ENCODE peak calls at places on chromosomes 2 and 18, in seven cellular contexts. C is spleen, T is K562, K is ovary, U is HCT116, P is breast epithelium, N is esophagus squamous epithelium. O is an unnamed sample.

GRCh38 chr2:231614559-231615057 is 21.9 kb downstream of the TEX44 start:
- DNase-seq in C (peak; percentile 85), T (no peak), K (peak; percentile 79), U (no peak), P (no peak), N (no peak), O (no peak)

GRCh38 chr2:221997683-221998082 is 301.1 kb downstream of the PAX3 start:
- DNase-seq in C (no peak), T (no peak), K (no peak), U (no peak), P (no peak), N (no peak), O (no peak)

GRCh38 chr18:400466-400865 is 100.0 kb downstream of the COLEC12 start:
- DNase-seq in C (no peak), T (no peak), K (no peak), U (no peak), P (no peak), N (no peak), O (no peak)

GRCh38 chr2:41602351-41602750 is 445.5 kb upstream of the PKDCC start:
- DNase-seq in C (no peak), T (no peak), K (no peak), U (no peak), P (no peak), N (no peak), O (no peak)

GRCh38 chr2:166361351-166362153 is 14.2 kb downstream of the SCN9A start:
- DNase-seq in C (no peak), T (peak; percentile 23), K (no peak), U (peak; percentile 26), P (no peak), N (no peak), O (no peak)

GRCh38 chr2:128304715-128305554 is 13.7 kb downstream of the HS6ST1 start:
- DNase-seq in C (peak; percentile 73), T (peak; percentile 75), K (peak; percentile 95), U (peak; percentile 72), P (peak; percentile 96), N (no peak), O (peak; percentile 76)

GRCh38 chr2:74824675-74825074 is 9.3 kb upstream of the HK2 start:
- DNase-seq in C (no peak), T (no peak), K (no peak), U (no peak), P (no peak), N (no peak), O (no peak)

GRCh38 chr2:203470371-203470770 is 64.7 kb downstream of the RAPH1 start:
- DNase-seq in C (no peak), T (no peak), K (no peak), U (no peak), P (no peak), N (no peak), O (no peak)

GRCh38 chr2:63047534-63048281 is 2.9 kb upstream of the OTX1 start:
- DNase-seq in C (peak; percentile 83), T (no peak), K (no peak), U (no peak), P (no peak), N (no peak), O (no peak)

GRCh38 chr2:233460726-233461431 is 105.7 kb downstream of the USP40 start:
- DNase-seq in C (peak; percentile 73), T (no peak), K (no peak), U (no peak), P (no peak), N (no peak), O (no peak)

GRCh38 chr2:226772389-226773179 is 27.0 kb downstream of the IRS1 start:
- DNase-seq in C (no peak), T (peak; percentile 39), K (no peak), U (no peak), P (no peak), N (no peak), O (no peak)

GRCh38 chr2:10654069-10654468 is 35.7 kb downstream of the NOL10 start:
- DNase-seq in C (no peak), T (no peak), K (no peak), U (peak; percentile 76), P (no peak), N (no peak), O (no peak)

GRCh38 chr18:76557026-76557575 is 62.1 kb upstream of the ZNF516 start:
- DNase-seq in C (no peak), T (no peak), K (no peak), U (no peak), P (no peak), N (no peak), O (no peak)

DNA sequence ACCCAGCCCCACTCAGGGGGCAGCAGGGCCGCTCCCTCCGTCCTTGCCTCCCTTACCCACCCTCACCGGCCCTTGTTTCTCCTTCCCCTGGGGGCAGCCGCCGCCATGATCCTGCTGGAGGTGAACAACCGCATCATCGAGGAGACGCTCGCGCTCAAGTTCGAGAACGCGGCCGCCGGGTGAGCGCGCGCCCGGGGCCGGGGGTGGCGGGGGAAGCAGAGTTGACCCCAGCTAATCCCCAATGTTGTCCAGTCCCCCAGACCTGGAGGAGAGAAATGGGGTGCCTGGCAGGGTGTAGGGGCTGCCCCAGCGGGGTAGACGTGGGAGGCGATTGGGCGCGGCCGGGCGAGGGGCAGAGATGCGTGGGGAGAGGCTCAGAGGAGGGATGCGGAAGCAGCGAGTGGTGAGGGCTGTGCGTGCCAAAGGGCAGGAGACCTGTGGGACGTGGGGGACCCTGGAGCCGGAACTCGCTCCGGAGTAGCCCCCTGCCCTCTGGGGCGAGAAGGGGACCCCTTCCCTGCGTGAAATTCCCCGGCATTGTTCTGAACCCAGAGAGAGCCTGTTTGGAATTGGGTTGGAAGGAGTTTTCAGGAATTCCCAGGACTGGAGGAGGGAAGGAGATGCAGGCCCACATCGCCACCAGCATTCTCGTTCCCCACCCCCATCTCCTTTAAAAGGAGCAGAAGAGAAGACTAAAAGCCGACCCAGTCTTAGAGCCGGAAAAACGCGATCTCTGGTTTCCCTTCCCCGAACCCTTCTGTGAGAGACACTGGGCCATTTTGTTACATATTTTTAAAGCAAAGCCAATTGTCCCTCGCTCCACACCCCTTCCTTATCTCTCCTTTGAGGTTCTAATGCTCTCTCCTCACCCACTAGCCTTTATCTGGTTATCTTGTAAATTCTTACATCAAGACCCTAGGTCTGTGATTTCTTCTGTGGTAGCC is 649 bp downstream of the ARPC2 start:
- DNase-seq in C (peak; percentile 95), T (peak; percentile 39), K (peak; percentile 51), U (no peak), P (peak; percentile 44), N (peak; percentile 14), O (peak; percentile 38)
- TF ChIP-seq POLR2A in C (no peak), T (no peak), K (no peak), U (no peak), P (no peak), N (no peak), O (peak; percentile 26)

DNA sequence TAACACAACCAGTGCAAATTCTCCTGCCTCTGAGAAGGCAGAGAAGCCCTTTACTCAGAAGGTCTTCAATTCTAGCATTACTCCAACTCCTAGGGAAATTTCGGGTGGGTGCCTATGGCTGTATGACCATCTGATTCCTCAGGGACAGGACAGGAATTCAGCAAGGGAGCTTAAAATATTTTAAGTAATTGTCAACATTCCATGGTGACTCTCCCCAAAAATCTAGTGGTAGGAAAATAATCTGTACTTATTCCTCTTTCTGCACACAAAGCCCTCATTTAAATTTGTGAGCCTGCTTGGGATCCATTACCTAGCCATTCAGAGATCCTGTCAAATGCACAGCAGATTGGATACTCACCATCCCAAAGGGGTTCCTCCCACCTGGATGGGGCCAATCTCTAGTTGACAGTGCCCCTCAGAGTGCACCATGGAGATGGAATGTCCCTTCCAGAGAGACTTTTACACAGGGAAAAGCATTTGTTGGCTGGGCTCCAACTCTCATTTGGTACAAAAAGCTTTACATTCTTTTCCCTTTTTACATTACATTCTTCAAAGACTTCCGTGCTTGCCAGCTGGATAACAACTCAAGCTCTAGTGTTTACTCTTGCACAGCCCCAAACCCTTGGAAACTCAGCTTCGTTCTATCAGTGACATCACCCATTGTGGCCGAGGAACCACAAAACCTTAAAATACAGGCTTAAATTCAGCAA is 3.1 kb upstream of the TMEM150A start:
- DNase-seq in C (no peak), T (no peak), K (no peak), U (no peak), P (no peak), N (no peak), O (no peak)
- TF ChIP-seq POLR2A in C (no peak), T (no peak), K (no peak), U (no peak), P (no peak), N (no peak), O (no peak)

GRCh38 chr2:241315183-241315878 is at the start of gene HDLBP:
- DNase-seq in C (peak; percentile 100), T (peak; percentile 96), K (peak; percentile 100), U (peak; percentile 97), P (peak; percentile 99), N (peak; percentile 94), O (peak; percentile 96)

GRCh38 chr2:241315879-241316700 is at the start of gene SEPTIN2:
- DNase-seq in C (peak; percentile 98), T (peak; percentile 19), K (peak; percentile 77), U (peak; percentile 32), P (peak; percentile 64), N (peak; percentile 72), O (peak; percentile 41)

GRCh38 chr2:241314181-241314932 is 1.1 kb downstream of the HDLBP start:
- DNase-seq in C (no peak), T (no peak), K (no peak), U (peak; percentile 8), P (no peak), N (no peak), O (no peak)

GRCh38 chr2:241316825-241317224 is 1.1 kb downstream of the SEPTIN2 start:
- DNase-seq in C (no peak), T (no peak), K (no peak), U (no peak), P (no peak), N (no peak), O (no peak)

DNA sequence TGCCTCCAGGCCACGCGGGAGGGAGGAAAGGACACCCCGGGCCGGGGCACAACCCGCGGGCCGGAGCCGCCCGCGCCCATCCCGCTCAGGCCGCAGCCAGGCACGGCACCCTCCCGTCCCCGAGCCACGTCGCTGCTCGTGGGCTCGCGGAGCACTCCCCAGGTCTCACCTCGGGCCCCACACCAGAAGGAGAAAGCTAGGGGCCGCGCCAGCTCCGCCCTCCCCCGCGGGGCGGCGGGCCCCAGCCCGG is 614 bp downstream of the HDLBP start:
- DNase-seq in C (no peak), T (no peak), K (no peak), U (no peak), P (no peak), N (no peak), O (no peak)
- TF ChIP-seq POLR2A in C (no peak), T (no peak), K (no peak), U (no peak), P (peak; percentile 49), N (no peak), O (no peak)

DNA sequence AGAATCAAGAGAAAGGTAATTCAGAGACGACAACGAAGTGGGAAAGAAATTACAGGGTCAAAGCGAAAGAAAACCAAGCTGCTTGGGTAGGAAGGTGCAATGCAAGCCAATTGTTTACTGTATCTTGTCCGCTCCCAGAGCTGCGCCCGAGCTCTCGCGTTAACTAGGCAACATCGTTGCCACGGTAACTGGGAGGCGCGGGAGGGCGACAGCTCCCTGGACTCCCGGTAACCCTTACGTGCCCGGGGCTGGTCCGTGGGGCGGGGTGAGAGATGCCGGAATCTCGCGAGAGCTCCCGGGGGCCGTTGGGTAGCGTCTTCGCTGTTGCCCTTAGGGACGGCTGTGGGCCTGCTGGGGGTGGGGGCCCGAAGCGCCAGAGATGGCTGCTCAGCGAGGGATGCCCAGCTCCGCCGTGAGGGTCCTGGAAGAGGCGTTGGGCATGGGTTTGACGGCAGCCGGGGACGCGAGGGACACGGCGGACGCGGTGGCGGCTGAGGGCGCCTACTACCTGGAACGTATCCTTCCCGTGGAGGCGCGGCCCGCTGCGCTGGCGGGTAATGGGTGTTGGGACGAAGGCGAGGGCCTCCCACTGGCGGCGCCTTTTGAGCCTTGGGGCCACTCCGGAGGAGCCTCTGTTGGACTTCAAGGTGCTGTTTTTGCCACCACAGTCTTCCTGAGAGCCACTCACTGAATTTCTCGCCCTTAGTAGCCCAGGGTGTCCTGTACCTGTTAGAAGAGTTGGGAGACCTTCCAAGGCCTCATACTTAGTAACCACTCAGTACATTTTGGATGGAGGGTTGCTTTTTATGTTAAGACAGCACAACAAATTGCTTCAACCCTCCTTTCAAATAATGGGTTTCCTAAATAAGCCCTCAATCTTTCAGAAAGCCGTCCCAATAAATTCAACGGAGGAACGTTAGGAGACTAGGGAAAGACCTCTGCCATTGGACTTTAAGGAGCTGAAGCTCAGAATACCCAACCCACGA is at the start of gene SPAG16:
- DNase-seq in C (peak; percentile 98), T (peak; percentile 74), K (peak; percentile 98), U (no peak), P (peak; percentile 90), N (peak; percentile 85), O (peak; percentile 91)
- TF ChIP-seq POLR2A in C (no peak), T (no peak), K (peak; percentile 50), U (no peak), P (no peak), N (no peak), O (peak; percentile 56)

O was measured in H54.